ENCODE peak calls at places on chromosomes 2 and 18, in five cellular contexts. O is uterus, S is SJCRH30, K is thoracic aorta, J is body of pancreas. A is an unnamed sample. For H3K4me1, the result is how much of the 10 kb centered on the place peaks cover.

GRCh38 chr2:26847663-26848335 is at the start of gene DPYSL5:
- DNase-seq in S (peak), O (no peak), J (no peak), K (no peak), A (no peak)

GRCh38 chr2:100902833-100903405 is 83.0 kb downstream of the NPAS2 start:
- DNase-seq in J (no peak), O (no peak), K (no peak), S (no peak), A (no peak)

GRCh38 chr2:225165052-225165451 is 122.8 kb upstream of the DOCK10 start:
- DNase-seq in O (no peak), K (no peak), S (no peak), J (no peak), A (no peak)

GRCh38 chr2:237147317-237147716 is 61.6 kb downstream of the COPS8 start:
- DNase-seq in S (no peak), K (no peak), J (no peak), O (no peak), A (no peak)

GRCh38 chr2:84832772-84833461 is 48.0 kb downstream of the TRABD2A start:
- DNase-seq in K (no peak), J (no peak), O (no peak), S (no peak), A (peak)

GRCh38 chr2:54456526-54457325 is 599 bp downstream of the SPTBN1 start:
- DNase-seq in K (no peak), S (peak), O (peak), J (peak), A (peak)

GRCh38 chr2:105744091-105744908 is 412 bp upstream of the NCK2 start:
- DNase-seq in K (no peak), O (peak), J (peak), S (peak), A (peak)

GRCh38 chr2:222360146-222360545 is 61.3 kb upstream of the PAX3 start:
- DNase-seq in K (no peak), J (no peak), S (no peak), O (no peak), A (no peak)

GRCh38 chr2:172836386-172837200 is 100.9 kb downstream of the RAPGEF4 start:
- DNase-seq in S (peak), O (no peak), K (no peak), J (no peak), A (peak)

GRCh38 chr2:221844187-221844586 is 272.1 kb upstream of the EPHA4 start:
- DNase-seq in O (no peak), J (no peak), S (peak), K (no peak), A (no peak)

GRCh38 chr18:12838178-12838634 is 45.8 kb downstream of the PTPN2 start:
- DNase-seq in J (peak), K (no peak), O (peak), S (peak), A (peak)

GRCh38 chr2:233025706-233026105 is 6.8 kb upstream of the NEU2 start:
- DNase-seq in J (no peak), K (no peak), S (no peak), O (no peak), A (no peak)

GRCh38 chr18:1968801-1969498 is 602.4 kb downstream of the METTL4 start:
- DNase-seq in K (no peak), J (no peak), O (no peak), S (no peak), A (no peak)

GRCh38 chr2:28958689-28959088 is 22.4 kb upstream of the TOGARAM2 start:
- DNase-seq in J (peak), O (peak), K (no peak), S (peak), A (peak)

GRCh38 chr2:232418466-232419244 is 12.0 kb downstream of the ALPG start:
- DNase-seq in S (no peak), J (no peak), K (no peak), O (no peak), A (no peak)

GRCh38 chr2:30511122-30512083 is 64.4 kb downstream of the LCLAT1 start:
- DNase-seq in J (no peak), K (no peak), O (peak), S (peak), A (peak)

GRCh38 chr18:35682282-35682867 is 100.8 kb downstream of the GALNT1 start:
- DNase-seq in O (no peak), J (no peak), K (no peak), S (no peak), A (no peak)

GRCh38 chr2:74602553-74603281 is 45.4 kb downstream of the M1AP start:
- DNase-seq in S (no peak), J (no peak), K (no peak), O (no peak), A (no peak)

GRCh38 chr2:38013158-38013752 is 62.7 kb downstream of the CYP1B1 start:
- DNase-seq in S (no peak), K (no peak), J (no peak), O (no peak), A (no peak)

GRCh38 chr2:11248-11941 is 34.9 kb downstream of the FAM110C start:
- DNase-seq in K (no peak), O (peak), S (peak), J (peak), A (peak)

GRCh38 chr18:29647700-29648099 is 1394.8 kb downstream of the DSC3 start:
- DNase-seq in S (no peak), K (no peak), J (no peak), O (no peak), A (no peak)

GRCh38 chr2:224278531-224278930 is 123.4 kb downstream of the FAM124B start:
- DNase-seq in J (no peak), K (no peak), S (no peak), O (no peak), A (no peak)

GRCh38 chr2:241767464-241768250 is 9.0 kb upstream of the GAL3ST2 start:
- DNase-seq in J (no peak), O (no peak), S (no peak), K (no peak), A (no peak)

GRCh38 chr18:22838639-22839487 is 94.3 kb upstream of the RBBP8 start:
- DNase-seq in K (no peak), J (no peak), S (no peak), O (no peak), A (no peak)

GRCh38 chr2:176774768-176775453 is 437.7 kb upstream of the HNRNPA3 start:
- DNase-seq in S (no peak), J (no peak), O (no peak), K (no peak), A (no peak)

GRCh38 chr18:80178935-80179818 is 68.1 kb downstream of the PARD6G start:
- DNase-seq in J (no peak), O (no peak), S (no peak), K (no peak), A (no peak)

GRCh38 chr18:29418136-29418535 is 1241.2 kb upstream of the CDH2 start:
- DNase-seq in J (no peak), K (no peak), O (no peak), S (no peak), A (no peak)

GRCh38 chr2:27133195-27133875 is 1.1 kb downstream of the PREB start:
- DNase-seq in K (no peak), J (no peak), S (no peak), O (no peak), A (peak)

GRCh38 chr2:148796735-148797512 is 78.1 kb upstream of the KIF5C start:
- DNase-seq in S (peak), K (no peak), O (no peak), J (no peak), A (no peak)

GRCh38 chr18:25066536-25066935 is 285.4 kb downstream of the ZNF521 start:
- DNase-seq in J (no peak), K (no peak), S (no peak), O (no peak), A (no peak)

DNA sequence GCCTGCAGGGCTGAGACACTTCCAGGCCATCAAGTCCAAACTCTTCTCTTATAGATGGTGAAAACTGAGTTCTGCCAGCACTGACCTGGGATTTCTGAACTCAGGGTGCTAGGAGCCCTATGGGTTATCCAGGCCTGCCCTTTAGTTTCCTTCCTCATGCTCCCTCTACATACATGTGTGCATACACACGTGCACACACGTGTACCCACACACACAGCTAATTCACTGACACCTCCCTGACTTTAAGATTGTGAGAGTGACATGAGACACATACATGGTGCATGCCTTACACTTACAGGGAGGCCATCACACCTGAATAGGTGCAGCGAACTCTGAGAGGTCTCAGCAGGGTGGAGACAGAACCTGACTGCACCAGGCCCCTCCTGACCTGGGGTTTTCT is 267.4 kb downstream of the CYP26B1 start:
- DNase-seq in S (no peak), J (no peak), K (no peak), O (no peak), A (no peak)
- H3K4me1 ChIP-seq in S (under half), J (under half), K (half or more), O (under half), A (under half)

GRCh38 chr2:64654063-64654811 is 524 bp upstream of the SERTAD2 start:
- DNase-seq in S (peak), J (peak), K (peak), O (peak), A (peak)

GRCh38 chr2:64656379-64656778 is 2.7 kb upstream of the SERTAD2 start:
- DNase-seq in K (no peak), O (no peak), S (no peak), J (no peak), A (no peak)

GRCh38 chr2:64657416-64657815 is 3.7 kb upstream of the SERTAD2 start:
- DNase-seq in J (no peak), K (no peak), O (no peak), S (no peak), A (no peak)

GRCh38 chr2:64654993-64655666 is 1.4 kb upstream of the SERTAD2 start:
- DNase-seq in S (peak), O (no peak), J (no peak), K (no peak), A (no peak)

DNA sequence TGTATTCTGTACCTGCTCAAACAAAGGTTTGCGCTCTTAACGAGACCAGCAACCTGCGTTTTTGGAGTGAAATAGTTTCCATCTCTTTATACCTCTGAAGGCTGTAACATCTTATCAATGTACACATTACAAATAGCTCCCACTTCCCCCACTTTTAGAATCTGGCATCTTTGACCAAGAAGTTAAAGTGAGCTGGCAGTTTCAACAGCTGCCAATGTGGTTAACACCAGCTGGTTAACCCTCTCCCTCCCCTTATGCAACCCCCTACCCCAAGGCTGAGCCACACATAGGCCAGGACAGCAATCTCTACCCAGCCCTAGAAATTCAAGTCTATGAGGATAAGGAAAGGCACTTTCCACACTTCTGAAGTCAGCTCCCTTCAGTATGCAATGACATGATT is 2.2 kb upstream of the SERTAD2 start:
- DNase-seq in K (no peak), O (no peak), J (no peak), S (peak), A (no peak)
- H3K4me1 ChIP-seq in K (under half), O (under half), J (under half), S (under half), A (under half)

DNA sequence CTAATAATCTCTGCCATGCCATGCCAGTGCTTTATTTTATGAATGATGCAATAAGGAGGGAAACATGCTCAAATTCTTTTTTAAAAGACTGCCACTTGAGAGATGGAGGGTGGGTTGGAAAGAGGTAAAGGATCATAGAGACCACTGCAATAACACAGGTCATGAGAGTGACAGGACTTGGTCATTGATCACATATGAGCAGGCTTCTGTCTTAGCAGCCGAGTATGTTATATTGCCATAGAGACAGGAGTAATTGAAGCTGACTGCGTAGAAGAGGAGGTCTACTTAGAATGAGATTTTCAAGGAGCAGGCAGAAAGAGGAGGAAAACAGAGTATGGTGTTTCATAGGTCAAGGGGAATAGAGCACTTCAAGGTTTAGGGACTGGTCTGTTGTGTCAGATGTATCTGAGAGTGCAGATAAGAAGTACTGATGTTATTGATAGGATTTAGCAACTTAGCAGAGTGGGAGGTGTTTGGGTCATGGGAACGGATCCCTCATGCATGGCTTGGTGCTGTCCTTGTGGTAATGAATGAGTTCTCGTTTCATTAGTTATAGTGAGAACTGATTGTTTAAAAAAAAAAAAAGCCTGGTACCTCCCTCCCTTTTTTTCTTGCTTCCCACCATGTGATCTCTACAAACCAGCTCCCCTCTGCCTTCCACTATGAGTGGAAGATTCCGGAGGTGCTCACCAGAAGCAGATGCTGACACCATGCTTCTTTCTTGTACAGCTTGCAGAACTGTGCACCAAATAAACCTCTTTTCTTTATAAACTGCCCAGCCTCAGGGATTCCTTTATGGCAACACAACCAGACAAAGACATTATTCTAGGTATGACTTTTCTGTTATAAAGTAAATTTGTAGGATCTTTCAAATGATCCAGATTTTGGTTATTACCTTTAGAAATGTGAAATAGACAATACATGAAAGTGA is 32.8 kb downstream of the UGP2 start:
- DNase-seq in K (no peak), S (no peak), J (no peak), O (no peak), A (no peak)
- H3K4me1 ChIP-seq in K (half or more), S (under half), J (under half), O (under half), A (under half)

GRCh38 chr2:240465268-240465764 is 29.9 kb downstream of the GPC1 start:
- DNase-seq in O (peak), J (peak), S (no peak), K (peak), A (peak)
- H3K4me1 ChIP-seq in O (under half), J (under half), S (under half), K (under half), A (under half)

GRCh38 chr2:197256771-197257170 is 53.8 kb downstream of the ANKRD44 start:
- DNase-seq in J (no peak), S (no peak), K (no peak), O (no peak), A (no peak)

GRCh38 chr2:197254776-197255521 is 55.6 kb downstream of the ANKRD44 start:
- DNase-seq in O (no peak), K (no peak), S (no peak), J (no peak), A (no peak)

GRCh38 chr2:197258580-197258979 is 52.0 kb downstream of the ANKRD44 start:
- DNase-seq in O (no peak), K (no peak), S (no peak), J (no peak), A (no peak)

GRCh38 chr2:197256021-197256420 is 54.6 kb downstream of the ANKRD44 start:
- DNase-seq in J (no peak), K (no peak), O (no peak), S (no peak), A (no peak)

DNA sequence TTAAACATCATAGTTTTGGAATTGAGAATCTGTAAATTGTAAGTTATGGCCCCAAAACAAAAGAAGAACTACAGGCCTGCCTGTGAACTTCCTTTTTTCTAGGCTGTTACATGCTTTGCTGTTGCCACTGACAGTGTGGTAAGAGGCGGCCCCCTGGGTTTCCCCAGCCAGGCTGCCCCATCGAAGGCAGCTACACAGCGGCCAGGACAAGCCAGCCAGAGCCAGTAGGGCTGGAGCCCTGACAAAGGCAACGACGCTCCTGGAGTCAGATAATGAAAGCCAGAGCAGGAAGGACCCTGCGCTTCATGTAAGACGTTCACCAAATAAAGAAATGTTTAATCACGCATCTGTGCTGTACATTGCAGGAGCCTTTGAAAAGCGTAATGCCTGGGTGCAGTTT is 55.0 kb downstream of the ANKRD44 start:
- DNase-seq in S (no peak), O (peak), K (no peak), J (no peak), A (peak)
- H3K4me1 ChIP-seq in S (under half), O (under half), K (under half), J (under half), A (under half)

DNA sequence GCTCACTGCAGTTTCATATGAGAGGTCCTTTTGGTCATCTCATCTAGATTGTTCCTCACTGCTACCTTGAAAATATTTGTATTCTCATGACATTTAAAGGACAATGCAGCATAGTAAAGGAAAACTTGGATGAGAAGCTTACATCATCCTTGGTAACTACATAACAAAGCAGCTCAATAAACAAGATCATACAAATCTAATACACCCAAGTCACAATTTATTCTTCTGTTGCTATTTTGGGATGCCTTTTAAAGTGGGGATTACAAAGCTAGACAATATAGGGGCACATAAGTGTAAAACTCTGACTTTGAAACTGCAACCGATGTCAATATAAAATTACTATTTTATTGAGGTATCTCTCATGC is 85.7 kb downstream of the TCF4 start:
- DNase-seq in J (no peak), S (no peak), K (no peak), O (no peak), A (no peak)
- H3K4me1 ChIP-seq in J (under half), S (under half), K (under half), O (under half), A (under half)

GRCh38 chr2:9985531-9985930 is 34.0 kb downstream of the GRHL1 start:
- DNase-seq in S (no peak), O (no peak), K (no peak), J (no peak), A (no peak)
- H3K4me1 ChIP-seq in S (under half), O (under half), K (under half), J (under half), A (under half)

GRCh38 chr18:75209129-75209951 is at the start of gene PTGR3:
- DNase-seq in S (peak), J (peak), K (peak), O (peak), A (peak)
- H3K4me1 ChIP-seq in S (under half), J (half or more), K (half or more), O (under half), A (half or more)

A was measured in adrenal gland.